ENCODE peak calls at places on chromosome X, in seven cellular contexts. I is pancreas, S is AG09319, X is uterus, C is BE2C, H is mesothelial cell of epicardium, Y is fibroblast of pulmonary artery. J is an unnamed sample.

GRCh38 chrX:10529344-10529743 is 91.0 kb downstream of the MID1 start:
- DNase-seq in I (no peak), S (no peak), X (no peak), C (no peak), H (no peak), Y (peak), J (no peak)

GRCh38 chrX:119999087-119999634 is 55.6 kb upstream of the NKAP start:
- DNase-seq in I (no peak), S (no peak), X (no peak), C (no peak), H (no peak), Y (no peak), J (peak)

GRCh38 chrX:34880656-34881055 is 61.9 kb upstream of the FAM47B start:
- DNase-seq in I (no peak), S (no peak), X (no peak), C (no peak), H (no peak), Y (peak), J (no peak)

GRCh38 chrX:49269768-49270248 is at the start of gene PPP1R3F:
- DNase-seq in I (no peak), S (no peak), X (no peak), C (no peak), H (no peak), Y (no peak), J (no peak)

GRCh38 chrX:86806786-86807185 is 658.5 kb downstream of the DACH2 start:
- DNase-seq in I (no peak), S (no peak), X (no peak), C (no peak), H (no peak), Y (no peak), J (no peak)

GRCh38 chrX:30888526-30889146 is 418 bp downstream of the TAB3 start:
- DNase-seq in I (no peak), S (no peak), X (peak), C (peak), H (peak), Y (no peak), J (peak)

GRCh38 chrX:28016823-28017222 is 35.6 kb upstream of the DCAF8L1 start:
- DNase-seq in I (no peak), S (no peak), X (no peak), C (no peak), H (no peak), Y (no peak), J (no peak)

GRCh38 chrX:110417128-110417527 is 58.5 kb downstream of the RTL9 start:
- DNase-seq in I (no peak), S (no peak), X (no peak), C (peak), H (no peak), Y (no peak), J (no peak)

GRCh38 chrX:80388206-80388605 is 32.0 kb upstream of the TENT5D start:
- DNase-seq in I (no peak), S (no peak), X (no peak), C (no peak), H (no peak), Y (no peak), J (no peak)

GRCh38 chrX:22533898-22534297 is 261.2 kb downstream of the CBLL2 start:
- DNase-seq in I (no peak), S (no peak), X (no peak), C (no peak), H (no peak), Y (no peak), J (no peak)

GRCh38 chrX:68650491-68650890 is 3.0 kb downstream of the STARD8 start:
- DNase-seq in I (no peak), S (no peak), X (no peak), C (no peak), H (no peak), Y (peak), J (no peak)

GRCh38 chrX:149473092-149473491 is 32.0 kb downstream of the IDS start:
- DNase-seq in I (no peak), S (no peak), X (no peak), C (no peak), H (no peak), Y (no peak), J (no peak)

GRCh38 chrX:152932598-152933175 is 34.8 kb downstream of the ZNF185 start:
- DNase-seq in I (no peak), S (no peak), X (no peak), C (no peak), H (no peak), Y (no peak), J (no peak)

GRCh38 chrX:140762061-140762460 is 52.5 kb downstream of the LINC00632 start:
- DNase-seq in I (peak), S (peak), X (peak), C (peak), H (peak), Y (peak), J (no peak)

GRCh38 chrX:10198254-10198653 is 41.5 kb downstream of the CLCN4 start:
- DNase-seq in I (no peak), S (no peak), X (no peak), C (no peak), H (no peak), Y (peak), J (no peak)

GRCh38 chrX:138298268-138298667 is 413.2 kb downstream of the FGF13 start:
- DNase-seq in I (no peak), S (no peak), X (no peak), C (no peak), H (no peak), Y (no peak), J (no peak)

GRCh38 chrX:38563006-38563405 is 1.7 kb downstream of the TSPAN7 start:
- DNase-seq in I (no peak), S (no peak), X (no peak), C (no peak), H (no peak), Y (no peak), J (no peak)

GRCh38 chrX:130245441-130245840 is 23.3 kb downstream of the ZNF280C start:
- DNase-seq in I (no peak), S (peak), X (no peak), C (no peak), H (no peak), Y (peak), J (no peak)

GRCh38 chrX:110293658-110294453 is 24.0 kb downstream of the AMMECR1 start:
- DNase-seq in I (no peak), S (no peak), X (no peak), C (no peak), H (no peak), Y (no peak), J (no peak)

GRCh38 chrX:122739770-122740169 is 444.3 kb upstream of the GRIA3 start:
- DNase-seq in I (no peak), S (no peak), X (no peak), C (no peak), H (no peak), Y (peak), J (no peak)
- TF ChIP-seq CTCF in I (no peak), S (peak), X (no peak), C (no peak), H (no peak), Y (no peak), J (no peak)

DNA sequence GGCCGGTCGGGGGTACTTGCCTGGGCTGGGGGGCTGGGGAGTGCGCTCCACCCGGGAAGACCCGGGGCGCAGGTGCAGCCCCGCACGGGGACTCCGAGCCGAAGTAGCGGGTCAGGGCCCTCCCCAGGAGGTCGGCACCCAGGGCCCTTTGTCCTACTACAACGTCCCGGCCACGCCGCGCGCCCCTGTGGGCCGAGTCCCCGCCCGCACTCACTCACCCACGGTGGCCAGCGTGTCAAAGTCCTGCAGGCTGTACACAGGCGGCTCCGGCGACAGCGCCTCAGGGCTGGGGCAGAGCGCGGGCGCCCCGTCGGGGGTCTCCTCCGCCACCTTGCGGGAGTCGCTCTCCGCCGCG is 602 bp downstream of the PRKX start:
- DNase-seq in I (peak), S (no peak), X (no peak), C (no peak), H (no peak), Y (no peak), J (no peak)
- TF ChIP-seq CTCF in I (no peak), S (no peak), X (no peak), C (no peak), H (no peak), Y (no peak), J (no peak)

GRCh38 chrX:16836371-16836770 is 33.8 kb downstream of the RBBP7 start:
- DNase-seq in I (no peak), S (no peak), X (no peak), C (peak), H (no peak), Y (no peak), J (no peak)
- TF ChIP-seq CTCF in I (peak), S (peak), X (peak), C (peak), H (peak), Y (peak), J (peak)

DNA sequence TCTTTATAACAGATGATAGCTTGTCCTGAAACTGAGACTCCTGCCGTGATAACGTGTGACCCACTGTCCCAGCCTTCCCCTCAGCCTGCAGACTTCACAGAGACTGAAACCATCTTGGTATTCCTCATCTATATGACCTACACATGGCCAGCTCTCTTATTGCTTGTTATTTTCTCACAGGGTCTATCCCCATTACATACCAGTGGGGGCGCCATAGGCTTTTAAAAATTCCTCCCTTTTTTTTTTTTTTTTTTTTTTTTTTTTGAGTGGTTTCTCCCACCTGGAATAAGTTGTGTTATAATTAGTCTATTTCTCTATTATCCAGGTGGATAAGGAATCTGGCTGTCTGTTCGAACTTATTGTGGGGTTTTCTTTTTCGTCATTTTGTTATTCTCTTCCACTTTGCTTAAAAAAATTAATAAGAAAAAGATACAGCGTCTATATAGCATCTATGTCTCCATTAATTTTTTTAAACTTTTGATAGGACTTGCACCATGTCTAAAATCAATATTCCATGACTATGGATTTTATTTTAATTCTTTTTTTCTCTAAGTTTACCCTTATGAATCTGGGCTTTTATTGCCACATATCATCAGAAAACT is 47.2 kb downstream of the GYG2 start:
- DNase-seq in I (no peak), S (no peak), X (no peak), C (no peak), H (no peak), Y (peak), J (no peak)
- TF ChIP-seq CTCF in I (peak), S (peak), X (no peak), C (peak), H (peak), Y (peak), J (peak)

GRCh38 chrX:45852884-45853283 is 652.2 kb upstream of the DIPK2B start:
- DNase-seq in I (no peak), S (no peak), X (no peak), C (no peak), H (no peak), Y (no peak), J (no peak)

GRCh38 chrX:45850775-45851433 is 650.2 kb upstream of the DIPK2B start:
- DNase-seq in I (peak), S (no peak), X (peak), C (no peak), H (peak), Y (peak), J (no peak)

GRCh38 chrX:45850197-45850774 is 649.6 kb upstream of the DIPK2B start:
- DNase-seq in I (no peak), S (no peak), X (peak), C (no peak), H (no peak), Y (no peak), J (no peak)

GRCh38 chrX:45849261-45849660 is 648.6 kb upstream of the DIPK2B start:
- DNase-seq in I (no peak), S (peak), X (no peak), C (no peak), H (no peak), Y (peak), J (no peak)

DNA sequence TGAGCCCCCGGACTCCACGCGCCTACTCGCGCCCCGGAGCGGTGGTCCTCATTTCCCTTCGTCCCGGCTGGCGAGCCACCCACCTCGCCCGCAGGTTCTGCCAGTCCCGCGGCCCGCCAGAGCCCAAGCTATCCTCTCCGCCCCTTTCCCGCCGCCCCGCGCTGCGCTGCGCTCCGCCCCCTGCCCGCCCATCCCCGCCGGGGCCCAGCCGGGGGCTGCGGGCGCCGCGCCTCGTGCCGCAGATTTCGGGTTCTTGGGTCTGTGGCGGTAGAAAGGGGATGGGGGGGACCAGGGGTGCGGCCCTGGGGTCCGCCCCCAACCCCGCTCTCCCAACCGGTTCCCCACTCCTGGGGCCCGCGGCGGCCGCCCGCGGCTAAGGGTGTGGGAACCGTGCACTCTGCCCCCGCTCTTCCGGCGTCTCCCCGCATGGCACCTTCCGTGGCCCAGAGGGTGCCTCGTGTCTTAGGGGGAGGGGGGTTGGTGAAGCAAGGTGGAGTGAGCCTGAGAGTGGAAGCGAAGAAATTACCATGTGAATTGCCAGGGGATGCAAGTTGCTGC is 650.8 kb upstream of the DIPK2B start:
- DNase-seq in I (peak), S (no peak), X (peak), C (no peak), H (peak), Y (no peak), J (no peak)
- TF ChIP-seq CTCF in I (no peak), S (no peak), X (no peak), C (no peak), H (no peak), Y (no peak), J (no peak)

DNA sequence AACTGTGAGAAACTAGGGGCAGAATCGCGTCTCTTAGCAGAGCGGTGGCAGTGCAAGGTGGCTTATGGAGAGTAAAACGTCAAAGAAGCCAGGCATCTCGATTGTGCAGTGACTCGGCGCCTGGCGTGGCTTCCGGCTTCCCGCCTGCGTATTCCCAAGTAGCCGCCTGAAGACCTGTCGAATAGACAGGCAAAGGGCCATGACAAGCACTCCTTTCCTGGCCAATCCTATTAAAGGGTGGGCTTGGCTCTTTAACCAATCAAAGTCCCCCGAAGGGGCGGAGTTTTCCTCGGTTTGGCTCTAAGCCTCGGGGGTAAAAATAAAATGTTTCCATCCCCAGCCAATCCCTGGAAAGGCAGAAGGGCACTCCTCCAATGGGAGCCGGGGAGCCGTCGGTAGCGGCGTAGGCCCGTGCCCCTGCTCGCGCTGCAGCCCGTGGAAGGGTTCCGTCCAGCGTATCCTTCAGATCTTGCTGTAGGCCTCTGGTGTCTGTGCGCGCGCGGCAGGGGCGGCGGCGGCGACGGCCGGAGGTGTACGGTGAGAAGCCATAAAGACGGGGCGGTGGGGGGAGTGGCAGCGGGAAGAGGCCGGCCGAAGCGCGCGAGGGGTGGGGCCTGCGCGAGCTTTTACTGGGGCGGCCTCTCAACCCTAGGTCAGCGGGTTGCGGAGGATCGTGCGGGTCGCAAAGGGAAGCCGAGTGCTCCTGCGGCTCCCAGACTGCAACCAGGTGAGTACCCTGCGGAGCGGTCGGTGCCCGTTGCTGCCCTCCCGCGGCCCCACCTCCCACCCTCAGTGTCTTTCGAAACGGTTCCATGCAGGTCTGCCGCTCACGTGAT is at the start of gene KANTR:
- DNase-seq in I (peak), S (peak), X (peak), C (peak), H (peak), Y (peak), J (peak)
- TF ChIP-seq CTCF in I (no peak), S (no peak), X (no peak), C (no peak), H (no peak), Y (no peak), J (no peak)

DNA sequence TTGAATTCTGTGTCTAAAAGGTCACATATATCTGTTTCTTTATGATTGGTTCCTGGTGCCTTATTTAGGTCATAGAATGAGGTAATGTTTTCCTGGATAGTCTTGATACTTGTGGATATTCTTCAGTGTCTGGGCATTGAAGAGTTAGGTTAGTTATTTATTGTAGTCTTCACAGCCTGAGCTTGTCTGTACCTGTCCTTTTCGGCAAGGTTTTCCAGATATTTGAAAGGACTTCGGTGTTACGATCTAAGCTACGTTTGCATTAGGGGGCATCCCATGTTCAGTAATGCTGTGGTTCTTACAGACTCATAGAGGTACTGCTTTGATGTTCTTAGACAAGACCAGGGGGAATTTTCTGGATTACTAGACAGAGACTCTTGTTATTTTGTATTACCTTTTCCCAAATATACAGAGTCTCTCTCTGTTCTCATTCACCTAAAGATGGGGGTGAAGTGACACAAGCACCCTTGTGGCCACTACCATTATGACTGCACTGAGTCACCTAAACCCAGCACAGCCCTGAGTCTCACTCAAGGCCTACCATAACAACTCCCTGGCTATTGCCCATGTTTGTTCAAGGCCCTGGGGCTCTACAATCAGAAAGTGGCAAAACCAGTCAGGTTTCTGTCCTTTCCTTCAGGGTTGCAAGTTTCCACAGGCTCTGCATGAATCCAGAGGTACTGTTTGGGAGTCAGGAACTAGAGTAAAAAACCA is 30.1 kb upstream of the CYSLTR1 start:
- DNase-seq in I (no peak), S (no peak), X (no peak), C (no peak), H (no peak), Y (no peak), J (no peak)
- TF ChIP-seq CTCF in I (no peak), S (no peak), X (no peak), C (no peak), H (no peak), Y (no peak), J (no peak)

GRCh38 chrX:102516314-102516936 is at the start of gene TMSB15A:
- DNase-seq in I (peak), S (no peak), X (peak), C (peak), H (peak), Y (peak), J (no peak)

GRCh38 chrX:102514536-102514935 is 2.0 kb downstream of the TMSB15A start:
- DNase-seq in I (no peak), S (no peak), X (no peak), C (no peak), H (no peak), Y (no peak), J (no peak)

GRCh38 chrX:102517331-102517730 is 792 bp upstream of the TMSB15A start:
- DNase-seq in I (no peak), S (no peak), X (no peak), C (no peak), H (no peak), Y (peak), J (no peak)
- TF ChIP-seq CTCF in I (no peak), S (no peak), X (peak), C (peak), H (no peak), Y (peak), J (peak)

DNA sequence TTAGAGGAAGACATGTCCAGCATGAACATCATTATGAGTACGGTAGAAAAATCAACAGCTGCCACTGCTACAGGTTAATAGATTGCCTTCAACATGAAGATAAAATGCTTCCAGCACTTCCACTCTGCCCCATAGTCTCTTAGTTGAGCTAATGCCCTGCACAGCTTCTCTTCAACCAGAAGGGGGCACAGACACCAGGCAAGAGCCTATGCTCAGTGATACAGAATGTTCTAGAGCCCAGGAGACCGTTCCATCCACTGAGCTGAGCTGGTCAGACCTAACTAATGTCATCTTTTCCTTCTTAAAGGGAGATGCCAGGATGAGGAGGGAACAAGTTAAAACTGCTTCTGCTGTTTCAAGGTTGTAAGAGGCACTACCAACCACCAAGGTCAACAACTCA is 42.2 kb downstream of the SMIM10L2A start:
- DNase-seq in I (no peak), S (no peak), X (no peak), C (no peak), H (no peak), Y (peak), J (no peak)
- TF ChIP-seq CTCF in I (no peak), S (peak), X (no peak), C (peak), H (no peak), Y (peak), J (peak)

GRCh38 chrX:12865359-12865758 is 1.5 kb upstream of the TLR7 start:
- DNase-seq in I (peak), S (no peak), X (no peak), C (peak), H (no peak), Y (peak), J (no peak)
- TF ChIP-seq CTCF in I (no peak), S (no peak), X (no peak), C (peak), H (no peak), Y (no peak), J (no peak)